ENCODE peak calls at places on chromosomes 4 and X, in four cellular contexts. L is adrenal gland, F is HepG2, X is lower leg skin. R is an unnamed sample.

GRCh38 chrX:137566746-137567473 is 983 bp downstream of the ZIC3 start:
- DNase-seq in F (no peak), L (no peak), X (no peak), R (no peak)

GRCh38 chr4:186499467-186499866 is 55.9 kb downstream of the MTNR1A start:
- DNase-seq in F (no peak), L (no peak), X (no peak), R (no peak)

GRCh38 chrX:39261446-39262147 is 460.3 kb downstream of the MID1IP1 start:
- DNase-seq in F (peak), X (no peak), L (peak), R (peak)

GRCh38 chr4:82268050-82268825 is 105.6 kb downstream of the HNRNPD start:
- DNase-seq in F (peak), X (no peak), L (peak), R (peak)

GRCh38 chrX:84487365-84488353 is 14.6 kb downstream of the HDX start:
- DNase-seq in F (no peak), L (no peak), X (no peak), R (no peak)

GRCh38 chr4:138630666-138631065 is 384.9 kb upstream of the NOCT start:
- DNase-seq in X (no peak), F (no peak), L (no peak), R (no peak)

GRCh38 chrX:118823263-118824172 is at the start of gene ZCCHC12:
- DNase-seq in F (peak), X (no peak), L (peak), R (peak)

GRCh38 chrX:17860811-17861495 is at the start of gene RAI2:
- DNase-seq in L (peak), X (no peak), F (no peak), R (peak)

GRCh38 chr4:153518637-153519384 is 52.7 kb downstream of the TMEM131L start:
- DNase-seq in L (no peak), X (no peak), F (peak), R (peak)

GRCh38 chrX:97398030-97398551 is 514.4 kb downstream of the RPA4 start:
- DNase-seq in L (no peak), F (no peak), X (no peak), R (peak)

GRCh38 chrX:115260330-115260729 is 26.4 kb upstream of the LRCH2 start:
- DNase-seq in L (no peak), X (no peak), F (no peak), R (no peak)

GRCh38 chrX:43559643-43560042 is 96.5 kb upstream of the MAOA start:
- DNase-seq in X (no peak), F (peak), L (peak), R (peak)

GRCh38 chr4:89049853-89050252 is 7.1 kb downstream of the FAM13A start:
- DNase-seq in F (no peak), X (no peak), L (no peak), R (no peak)

GRCh38 chr4:23033796-23034195 is 341.1 kb downstream of the GBA3 start:
- DNase-seq in X (no peak), F (no peak), L (no peak), R (no peak)

GRCh38 chr4:4321951-4322688 is 32.1 kb downstream of the ZBTB49 start:
- DNase-seq in L (no peak), F (no peak), X (no peak), R (no peak)

GRCh38 chr4:38092701-38093100 is 132.5 kb downstream of the PTTG2 start:
- DNase-seq in L (no peak), X (no peak), F (no peak), R (no peak)

GRCh38 chr4:168831585-168831918 is 178.5 kb downstream of the CBR4 start:
- DNase-seq in F (no peak), X (no peak), L (no peak), R (no peak)

GRCh38 chr4:133081246-133081645 is 67.8 kb upstream of the PCDH10 start:
- DNase-seq in F (peak), X (no peak), L (no peak), R (no peak)

GRCh38 chrX:18424482-18425198 is 768 bp upstream of the CDKL5 start:
- DNase-seq in X (no peak), F (no peak), L (peak), R (peak)

GRCh38 chr4:10117424-10118354 is 1.1 kb upstream of the WDR1 start:
- DNase-seq in X (no peak), L (peak), F (no peak), R (no peak)

GRCh38 chr4:46385235-46385634 is 4.7 kb downstream of the GABRA2 start:
- DNase-seq in L (no peak), X (no peak), F (no peak), R (no peak)

GRCh38 chr4:86924805-86925204 is 10.0 kb upstream of the AFF1 start:
- DNase-seq in X (no peak), L (no peak), F (peak), R (no peak)

GRCh38 chrX:41131766-41132165 is 46.5 kb downstream of the USP9X start:
- DNase-seq in L (no peak), X (no peak), F (no peak), R (no peak)

GRCh38 chr4:156677136-156677535 is 294.5 kb downstream of the PDGFC start:
- DNase-seq in X (no peak), F (peak), L (no peak), R (peak)

DNA sequence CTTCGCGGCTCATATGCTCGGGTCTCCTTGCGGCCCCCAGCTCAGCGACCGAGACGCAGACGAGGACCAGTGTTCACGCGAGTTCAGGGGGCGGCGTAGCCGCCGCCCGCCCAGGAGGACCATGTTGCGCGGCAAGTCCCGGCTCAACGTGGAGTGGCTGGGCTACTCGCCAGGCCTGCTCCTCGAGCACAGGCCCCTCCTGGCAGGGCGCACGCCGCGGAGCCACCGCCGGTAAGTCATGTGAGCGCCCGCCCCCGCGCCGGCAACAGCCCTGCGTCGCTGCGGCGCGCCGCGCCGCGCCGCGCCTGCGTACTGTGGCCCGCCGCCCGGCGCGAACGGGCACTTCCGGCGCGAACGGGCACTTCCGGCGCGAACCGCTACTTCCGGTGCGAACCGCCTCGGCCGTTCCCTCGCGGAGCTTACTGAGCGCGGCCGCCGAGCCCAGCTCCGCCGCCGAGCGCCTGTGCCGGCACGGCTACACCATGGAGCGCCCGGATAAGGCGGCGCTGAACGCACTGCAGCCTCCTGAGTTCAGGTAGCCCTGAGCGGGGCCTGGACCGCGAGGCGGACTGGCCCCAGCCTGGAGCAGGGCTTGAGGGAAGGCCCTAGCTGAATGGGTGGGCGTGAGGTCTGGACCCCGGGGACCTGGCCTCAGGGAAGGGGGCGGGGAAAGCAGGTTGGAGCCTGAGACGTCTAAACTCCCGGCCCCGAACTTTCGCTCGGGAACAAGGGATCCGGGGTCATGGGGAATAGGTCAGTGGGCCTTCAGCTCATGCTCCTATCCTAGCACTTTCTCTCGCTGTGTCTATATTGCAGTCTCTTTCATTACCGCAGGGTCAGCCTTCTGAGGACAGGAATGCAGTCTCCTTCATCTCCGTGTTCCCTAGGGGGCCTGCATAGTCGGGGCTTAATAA is at the start of gene VMA21:
- DNase-seq in L (peak), F (peak), X (peak), R (peak)
- TF ChIP-seq POLR2A in L (peak), F (peak), X (no peak), R (peak)

GRCh38 chr4:119627267-119628190 is 1.1 kb downstream of the PDE5A start:
- DNase-seq in L (peak), X (peak), F (no peak), R (peak)

GRCh38 chr4:119629142-119629471 is 503 bp upstream of the PDE5A start:
- DNase-seq in X (no peak), L (no peak), F (no peak), R (no peak)

GRCh38 chr4:119626420-119626819 is 2.2 kb downstream of the PDE5A start:
- DNase-seq in F (no peak), L (no peak), X (no peak), R (no peak)

GRCh38 chr4:119626943-119627266 is 1.7 kb downstream of the PDE5A start:
- DNase-seq in L (no peak), F (no peak), X (no peak), R (no peak)

GRCh38 chr4:119628281-119629141 is at the start of gene PDE5A:
- DNase-seq in F (peak), X (peak), L (peak), R (peak)
- TF ChIP-seq POLR2A in F (no peak), X (no peak), L (no peak), R (no peak)

GRCh38 chrX:24463077-24463476 is 2.0 kb upstream of the PDK3 start:
- DNase-seq in L (no peak), F (no peak), X (no peak), R (no peak)

GRCh38 chrX:24464498-24464835 is 619 bp upstream of the PDK3 start:
- DNase-seq in F (no peak), X (no peak), L (peak), R (no peak)

GRCh38 chrX:24465524-24465850 is 401 bp downstream of the PDK3 start:
- DNase-seq in F (no peak), L (no peak), X (no peak), R (peak)

GRCh38 chrX:24466025-24466424 is 939 bp downstream of the PDK3 start:
- DNase-seq in X (no peak), F (no peak), L (no peak), R (peak)

DNA sequence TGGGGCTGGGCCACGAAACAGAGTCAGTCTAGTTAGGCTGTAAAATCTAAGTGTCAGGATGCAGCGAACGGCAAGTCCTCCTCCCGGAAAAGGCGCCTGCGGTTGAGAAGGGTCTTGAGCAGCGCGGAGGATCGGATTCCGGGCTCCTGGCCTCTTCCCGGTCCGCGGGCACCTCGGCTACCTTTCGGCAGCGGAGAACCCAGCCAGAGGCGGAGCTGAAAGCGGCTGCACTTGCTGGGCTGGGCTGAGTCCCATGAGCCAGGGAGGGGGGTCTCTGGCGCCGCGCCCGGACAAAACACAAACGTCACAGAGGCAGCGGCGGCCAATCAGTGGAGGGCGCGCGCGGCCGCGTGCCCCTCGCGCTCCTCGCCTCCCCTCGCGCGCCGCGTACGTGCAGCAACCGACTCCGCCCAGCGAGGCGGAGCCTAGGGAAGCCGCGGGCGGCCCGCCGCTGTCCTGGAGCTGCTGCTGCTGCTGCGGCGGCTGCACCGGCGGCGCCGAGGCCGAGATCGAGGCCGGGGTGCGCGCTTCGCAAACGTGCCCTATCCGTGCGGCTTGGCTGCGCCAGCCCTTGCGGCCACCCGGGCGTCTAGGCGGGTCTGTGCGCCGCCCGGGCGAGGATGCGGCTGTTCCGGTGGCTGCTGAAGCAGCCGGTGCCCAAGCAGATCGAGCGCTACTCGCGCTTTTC is at the start of gene PDK3:
- DNase-seq in L (peak), X (peak), F (peak), R (peak)
- TF ChIP-seq POLR2A in L (peak), X (no peak), F (peak), R (peak)

GRCh38 chr4:123546123-123546654 is 149.6 kb downstream of the SPRY1 start:
- DNase-seq in X (no peak), L (no peak), F (peak), R (no peak)

GRCh38 chr4:123546661-123547060 is 150.1 kb downstream of the SPRY1 start:
- DNase-seq in X (no peak), F (peak), L (no peak), R (no peak)

GRCh38 chr4:123547818-123548200 is 151.2 kb downstream of the SPRY1 start:
- DNase-seq in X (no peak), L (no peak), F (no peak), R (no peak)

GRCh38 chr4:123545569-123546122 is 149.1 kb downstream of the SPRY1 start:
- DNase-seq in X (no peak), L (no peak), F (peak), R (no peak)

GRCh38 chr4:123547167-123547817 is 150.7 kb downstream of the SPRY1 start:
- DNase-seq in F (no peak), L (no peak), X (peak), R (no peak)
- TF ChIP-seq POLR2A in F (no peak), L (no peak), X (no peak), R (no peak)

GRCh38 chrX:103607385-103608304 is at the start of gene TCEAL3:
- DNase-seq in X (peak), F (no peak), L (peak), R (peak)
- TF ChIP-seq POLR2A in X (no peak), F (no peak), L (no peak), R (no peak)

GRCh38 chr4:173169178-173169427 is 492 bp downstream of the GALNT7 start:
- DNase-seq in F (no peak), X (no peak), L (no peak), R (no peak)
- TF ChIP-seq POLR2A in F (no peak), X (no peak), L (no peak), R (no peak)

DNA sequence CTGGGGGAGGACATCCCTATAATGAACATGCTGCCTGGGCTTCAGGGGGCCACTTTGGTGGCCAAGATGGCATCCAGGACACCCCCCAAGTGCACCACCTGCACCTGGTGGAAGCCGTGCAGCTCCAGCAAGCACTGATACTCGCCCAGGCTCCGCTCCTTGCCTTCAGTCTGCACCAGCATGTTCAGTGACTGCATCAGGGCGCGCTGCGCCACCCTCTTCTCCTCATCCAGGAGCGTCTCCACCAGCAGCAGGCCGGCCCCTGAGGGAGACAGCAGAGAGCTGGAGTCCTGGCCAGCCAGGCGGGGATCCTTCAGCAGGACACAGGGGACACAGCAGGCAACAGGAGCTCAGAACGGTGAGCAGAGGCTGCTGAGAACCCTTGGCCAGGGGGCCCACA is 11.3 kb upstream of the SLC25A6 start:
- DNase-seq in X (no peak), L (no peak), F (no peak), R (no peak)
- TF ChIP-seq POLR2A in X (no peak), L (no peak), F (no peak), R (no peak)

GRCh38 chrX:130091976-130092522 is 18.2 kb downstream of the ELF4 start:
- DNase-seq in F (peak), L (no peak), X (peak), R (peak)
- TF ChIP-seq POLR2A in F (peak), L (no peak), X (no peak), R (no peak)

GRCh38 chr4:2908686-2909085 is 54.5 kb downstream of the NOP14 start:
- DNase-seq in X (no peak), L (no peak), F (no peak), R (no peak)
- TF ChIP-seq POLR2A in X (no peak), L (no peak), F (no peak), R (no peak)

R was measured in erythroblast.